ENCODE peak calls at places on chromosomes 4 and X, in seven cellular contexts. A, Y, X, B, Z, R and E are unnamed samples.

GRCh38 chrX:120791013-120791643 is 84.5 kb downstream of the CT47B1 start:
- DNase-seq in Y (peak), R (no peak), X (peak), Z (peak), B (peak), A (no peak), E (peak)

GRCh38 chrX:97311066-97311778 is 427.5 kb downstream of the RPA4 start:
- DNase-seq in Z (no peak), R (no peak), B (no peak), Y (no peak), X (no peak), A (no peak), E (no peak)

GRCh38 chr4:79852305-79852730 is 220.7 kb downstream of the ANTXR2 start:
- DNase-seq in X (peak), Z (peak), Y (no peak), R (no peak), B (no peak), A (no peak), E (no peak)

GRCh38 chr4:133498149-133498548 is 349.1 kb downstream of the PCDH10 start:
- DNase-seq in X (no peak), A (no peak), Z (no peak), R (no peak), B (no peak), Y (no peak), E (no peak)

GRCh38 chr4:40471923-40472322 is 136.8 kb downstream of the CHRNA9 start:
- DNase-seq in R (no peak), B (no peak), X (no peak), Z (no peak), Y (no peak), A (no peak), E (no peak)

GRCh38 chr4:2534904-2535385 is 1.5 kb upstream of the FAM193A start:
- DNase-seq in R (no peak), X (no peak), A (no peak), Y (no peak), B (no peak), Z (no peak), E (no peak)

GRCh38 chr4:119598521-119598920 is 30.1 kb downstream of the PDE5A start:
- DNase-seq in X (no peak), Z (no peak), B (no peak), Y (no peak), R (no peak), A (no peak), E (no peak)

GRCh38 chr4:155972098-155972497 is 18.4 kb upstream of the CTSO start:
- DNase-seq in Y (no peak), Z (no peak), R (no peak), X (no peak), A (no peak), B (no peak), E (no peak)

GRCh38 chrX:110321670-110322069 is 3.8 kb upstream of the AMMECR1 start:
- DNase-seq in A (no peak), X (no peak), Y (no peak), Z (no peak), B (no peak), R (no peak), E (no peak)

GRCh38 chrX:134676440-134676839 is 18.2 kb upstream of the PLAC1 start:
- DNase-seq in R (peak), Y (no peak), A (no peak), Z (no peak), X (no peak), B (no peak), E (no peak)

GRCh38 chr4:174553828-174554227 is 31.5 kb upstream of the HPGD start:
- DNase-seq in B (no peak), R (no peak), X (no peak), Z (no peak), A (no peak), Y (no peak), E (no peak)

GRCh38 chr4:89356086-89356485 is 48.5 kb upstream of the GPRIN3 start:
- DNase-seq in X (no peak), Z (no peak), Y (no peak), R (no peak), A (no peak), B (no peak), E (no peak)

GRCh38 chr4:41510179-41510578 is 27.8 kb upstream of the LIMCH1 start:
- DNase-seq in Z (no peak), Y (no peak), B (no peak), A (no peak), X (no peak), R (no peak), E (no peak)

GRCh38 chr4:162952232-162952631 is 214.5 kb downstream of the NAF1 start:
- DNase-seq in X (no peak), Y (no peak), Z (no peak), R (no peak), B (no peak), A (no peak), E (no peak)

GRCh38 chr4:62460329-62460728 is 1260.2 kb downstream of the ADGRL3 start:
- DNase-seq in A (no peak), X (no peak), B (no peak), Y (no peak), Z (no peak), R (no peak), E (no peak)

GRCh38 chr4:170089743-170090666 is at the start of gene AADAT:
- DNase-seq in Y (peak), X (peak), R (peak), Z (peak), A (no peak), B (peak), E (no peak)

GRCh38 chr4:71765349-71765748 is 18.5 kb downstream of the GC start:
- DNase-seq in A (no peak), B (no peak), R (no peak), Z (no peak), X (no peak), Y (no peak), E (no peak)

GRCh38 chr4:120066182-120066524 is 495 bp downstream of the MAD2L1 start:
- DNase-seq in A (no peak), X (no peak), B (no peak), Z (no peak), R (peak), Y (no peak), E (no peak)

GRCh38 chrX:134764202-134764785 is 106.0 kb upstream of the PLAC1 start:
- DNase-seq in X (no peak), Y (no peak), Z (no peak), A (no peak), B (no peak), R (peak), E (no peak)

GRCh38 chr4:20078644-20079043 is 173.1 kb upstream of the SLIT2 start:
- DNase-seq in R (no peak), Z (no peak), A (no peak), X (no peak), Y (no peak), B (no peak), E (no peak)

GRCh38 chr4:88533088-88533790 is 9.7 kb upstream of the PYURF start:
- DNase-seq in A (no peak), Z (no peak), R (no peak), B (no peak), Y (no peak), X (no peak), E (no peak)

GRCh38 chrX:24412637-24413363 is 52.3 kb upstream of the PDK3 start:
- DNase-seq in B (no peak), R (no peak), Z (no peak), X (no peak), A (no peak), Y (no peak), E (no peak)

GRCh38 chr4:78650106-78651021 is 98.8 kb downstream of the ANXA3 start:
- DNase-seq in A (no peak), Y (peak), X (no peak), B (no peak), R (no peak), Z (no peak), E (no peak)

GRCh38 chr4:1616574-1616964 is 67.5 kb downstream of the FAM53A start:
- DNase-seq in B (no peak), Y (no peak), A (no peak), R (no peak), Z (no peak), X (no peak), E (no peak)

GRCh38 chrX:145631461-145631951 is 186.1 kb upstream of the SLITRK2 start:
- DNase-seq in B (no peak), Z (no peak), A (no peak), X (no peak), R (no peak), Y (no peak), E (no peak)

GRCh38 chr4:6568689-6569332 is 6.2 kb upstream of the MAN2B2 start:
- DNase-seq in B (no peak), Z (no peak), X (no peak), Y (no peak), A (no peak), R (no peak), E (no peak)

GRCh38 chrX:3567681-3568080 is 145.8 kb downstream of the PRKX start:
- DNase-seq in R (no peak), A (no peak), Y (no peak), X (no peak), B (no peak), Z (no peak), E (no peak)

GRCh38 chr4:182741054-182741453 is 176.1 kb downstream of the DCTD start:
- DNase-seq in Y (no peak), A (no peak), X (no peak), B (no peak), R (no peak), Z (no peak), E (no peak)

GRCh38 chrX:96436105-96436504 is 248.5 kb upstream of the DIAPH2 start:
- DNase-seq in Y (no peak), X (no peak), Z (no peak), R (no peak), B (no peak), A (no peak), E (no peak)

GRCh38 chrX:75603833-75604232 is 81.0 kb upstream of the ZDHHC15 start:
- DNase-seq in B (no peak), Y (no peak), Z (no peak), X (no peak), R (peak), A (no peak), E (no peak)

GRCh38 chr4:139934786-139935330 is 219.1 kb downstream of the MAML3 start:
- DNase-seq in X (no peak), B (no peak), A (no peak), Z (no peak), Y (no peak), R (no peak), E (no peak)

GRCh38 chrX:143121471-143121870 is 95.7 kb downstream of the SPANXN4 start:
- DNase-seq in X (no peak), A (no peak), B (no peak), Z (no peak), Y (no peak), R (no peak), E (no peak)

GRCh38 chr4:94550851-94551250 is 99.1 kb downstream of the PDLIM5 start:
- DNase-seq in Z (no peak), Y (no peak), R (no peak), B (no peak), X (no peak), A (no peak), E (no peak)

GRCh38 chr4:94546949-94547348 is 95.2 kb downstream of the PDLIM5 start:
- DNase-seq in X (no peak), R (no peak), A (no peak), Z (no peak), Y (no peak), B (no peak), E (no peak)

GRCh38 chr4:94550352-94550751 is 98.6 kb downstream of the PDLIM5 start:
- DNase-seq in Y (no peak), R (no peak), A (no peak), B (no peak), Z (no peak), X (no peak), E (no peak)

GRCh38 chr4:94545296-94545695 is 93.6 kb downstream of the PDLIM5 start:
- DNase-seq in Z (no peak), A (no peak), B (no peak), Y (no peak), X (no peak), R (no peak), E (no peak)

GRCh38 chr4:94548571-94548970 is 96.8 kb downstream of the PDLIM5 start:
- DNase-seq in Y (no peak), Z (no peak), R (peak), X (no peak), A (no peak), B (no peak), E (no peak)
- H3K4me3 ChIP-seq in Y (no peak), Z (no peak), R (no peak), X (no peak), A (no peak), B (no peak), E (no peak)

GRCh38 chr4:154009795-154010194 is 220.9 kb upstream of the SFRP2 start:
- DNase-seq in R (no peak), B (no peak), Y (no peak), A (no peak), X (no peak), Z (no peak), E (no peak)
- H3K27ac ChIP-seq in R (no peak), B (no peak), Y (peak), A (peak), X (peak), Z (no peak), E (peak)

GRCh38 chrX:151396827-151397740 is at the start of gene VMA21:
- DNase-seq in Y (peak), X (peak), A (peak), B (peak), Z (peak), R (peak), E (peak)
- TF ChIP-seq POLR2A in Y (no peak), X (peak), A (peak), B (peak), Z (peak), R (peak), E (peak)

GRCh38 chr4:186727149-186727976 is 3.7 kb upstream of the FAT1 start:
- DNase-seq in A (no peak), B (no peak), Y (no peak), R (no peak), Z (no peak), X (no peak), E (no peak)

GRCh38 chr4:186726150-186726439 is 2.4 kb upstream of the FAT1 start:
- DNase-seq in X (no peak), Y (no peak), Z (no peak), B (no peak), R (peak), A (no peak), E (no peak)

GRCh38 chr4:186725422-186726149 is 1.9 kb upstream of the FAT1 start:
- DNase-seq in Z (peak), X (peak), B (peak), R (peak), A (no peak), Y (peak), E (peak)

GRCh38 chr4:186727977-186728519 is 4.4 kb upstream of the FAT1 start:
- DNase-seq in B (no peak), R (no peak), Y (no peak), A (no peak), Z (no peak), X (no peak), E (no peak)

GRCh38 chr4:186726440-186727148 is 2.9 kb upstream of the FAT1 start:
- DNase-seq in Y (peak), X (peak), R (peak), B (peak), Z (peak), A (no peak), E (peak)
- H3K4me3 ChIP-seq in Y (peak), X (peak), R (peak), B (peak), Z (peak), A (peak), E (peak)

GRCh38 chrX:19708683-19709082 is 178.7 kb downstream of the SH3KBP1 start:
- DNase-seq in R (no peak), B (no peak), X (no peak), Z (no peak), A (no peak), Y (no peak), E (no peak)
- H3K27ac ChIP-seq in R (peak), B (no peak), X (no peak), Z (no peak), A (no peak), Y (no peak), E (no peak)

GRCh38 chr4:17511950-17512795 is at the start of gene QDPR:
- DNase-seq in R (peak), X (peak), A (no peak), Y (peak), Z (peak), B (peak), E (peak)
- TF ChIP-seq POLR2A in R (peak), X (peak), A (no peak), Y (no peak), Z (no peak), B (no peak), E (no peak)

GRCh38 chrX:7709845-7710244 is 133.1 kb upstream of the VCX start:
- DNase-seq in Z (no peak), B (no peak), R (no peak), A (no peak), Y (no peak), X (no peak), E (no peak)

GRCh38 chrX:7711167-7711566 is 131.8 kb upstream of the VCX start:
- DNase-seq in A (no peak), B (no peak), Z (no peak), X (no peak), Y (no peak), R (no peak), E (no peak)

GRCh38 chrX:7706032-7706431 is 136.9 kb upstream of the VCX start:
- DNase-seq in A (no peak), B (no peak), Y (no peak), Z (no peak), X (no peak), R (no peak), E (no peak)
- H3K4me3 ChIP-seq in A (no peak), B (no peak), Y (no peak), Z (no peak), X (no peak), R (no peak), E (no peak)

GRCh38 chrX:49879656-49880277 is 483 bp downstream of the USP27X start:
- DNase-seq in R (peak), Z (no peak), Y (no peak), A (no peak), X (no peak), B (no peak), E (no peak)

GRCh38 chrX:49876750-49877149 is 2.5 kb upstream of the USP27X start:
- DNase-seq in X (no peak), R (peak), B (no peak), A (no peak), Y (peak), Z (no peak), E (no peak)

GRCh38 chrX:49877397-49878101 is 1.7 kb upstream of the USP27X start:
- DNase-seq in R (no peak), X (no peak), B (no peak), Z (no peak), A (no peak), Y (no peak), E (no peak)

GRCh38 chrX:49878834-49879655 is at the start of gene USP27X:
- DNase-seq in Z (peak), A (no peak), Y (peak), B (peak), X (peak), R (peak), E (peak)

DNA sequence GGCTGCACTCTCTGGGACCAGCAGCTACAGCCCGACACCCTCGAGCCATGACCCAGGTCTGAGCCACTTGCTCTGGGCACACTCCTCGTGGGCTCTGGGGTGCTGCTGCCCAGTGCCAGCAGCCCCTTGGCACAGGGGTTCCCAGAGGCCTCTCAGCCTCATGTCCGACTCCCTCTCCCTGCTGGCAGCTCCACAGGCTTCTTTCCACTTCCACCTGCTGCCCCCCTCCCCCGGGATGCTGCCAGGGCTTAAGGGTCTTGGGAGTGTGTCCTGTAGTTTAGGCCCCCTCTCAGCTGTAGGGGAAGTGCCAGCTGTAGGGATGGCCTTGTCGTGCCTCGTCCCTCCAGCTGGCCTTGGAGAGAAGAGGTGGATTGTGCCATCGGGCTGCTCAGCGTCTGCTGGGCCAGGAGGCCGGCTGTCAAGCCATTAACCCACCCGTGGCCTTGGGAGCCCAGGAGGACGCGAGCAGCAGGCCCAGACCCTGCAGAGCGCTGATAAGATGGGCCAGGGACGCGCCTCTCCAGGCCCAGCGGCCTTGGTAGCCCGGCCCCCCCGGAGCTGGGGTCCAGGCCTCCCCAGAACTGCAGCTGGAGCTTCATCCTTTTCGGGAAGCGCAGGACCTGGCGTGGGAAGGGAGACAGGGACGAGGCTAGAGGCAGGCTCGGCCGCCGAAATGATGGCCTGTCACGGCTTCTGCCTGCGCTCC is 1.0 kb upstream of the USP27X start:
- DNase-seq in Z (no peak), Y (no peak), X (peak), B (peak), R (no peak), A (no peak), E (no peak)
- H3K27ac ChIP-seq in Z (peak), Y (peak), X (peak), B (peak), R (peak), A (peak), E (peak)

DNA sequence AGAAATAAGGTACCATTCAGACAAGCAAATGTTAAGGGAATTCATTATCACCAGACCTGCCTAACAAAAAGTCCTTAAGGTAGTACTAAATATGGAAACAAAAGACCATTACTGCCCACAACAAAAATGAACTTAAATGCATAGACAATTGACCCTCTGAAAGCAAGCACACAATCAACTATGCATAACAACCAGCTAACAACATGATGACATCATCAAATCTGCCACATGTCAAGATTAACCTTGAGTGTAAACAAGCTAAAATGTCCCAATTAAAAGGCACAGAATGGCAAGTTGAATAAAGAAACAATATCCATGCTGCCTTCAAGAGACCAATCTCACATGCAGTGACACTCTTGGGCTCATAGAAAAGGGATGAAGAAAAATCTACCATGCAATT is 160.7 kb upstream of the CPXCR1 start:
- DNase-seq in X (no peak), B (no peak), Y (no peak), A (no peak), R (no peak), Z (no peak), E (no peak)
- TF ChIP-seq POLR2A in X (no peak), B (no peak), Y (no peak), A (no peak), R (no peak), Z (no peak), E (no peak)